ENCODE peak calls at places on chromosomes 7 and 10, in six cellular contexts. J is lung; O is T-helper 17 cell; G is T-cell; Y is activated T-helper 17 cell treated with anti-CD3 and anti-CD28 coated beads, Interleukin-2, amount 50 U/mL, for 72 hours; T is heart left ventricle. R is an unnamed sample.

GRCh38 chr10:97023401-97024180 is 162.2 kb downstream of the SLIT1 start:
- ATAC-seq in J (no peak), O (no peak), G (no peak), Y (no peak), T (no peak), R (no peak)

GRCh38 chr7:131355917-131356777 is 28.5 kb downstream of the MKLN1 start:
- ATAC-seq in J (no peak), O (no peak), G (no peak), Y (no peak), T (peak), R (no peak)

GRCh38 chr10:116947838-116948529 is 57.0 kb downstream of the SHTN1 start:
- ATAC-seq in J (peak), O (no peak), G (no peak), Y (no peak), T (no peak), R (no peak)

GRCh38 chr7:31882187-31882586 is 188.0 kb downstream of the PDE1C start:
- ATAC-seq in J (no peak), O (no peak), G (no peak), Y (no peak), T (peak), R (no peak)

GRCh38 chr10:114095676-114096331 is 52.1 kb downstream of the ADRB1 start:
- ATAC-seq in J (no peak), O (no peak), G (peak), Y (no peak), T (no peak), R (peak)

GRCh38 chr7:99399597-99399996 is 8.8 kb downstream of the PDAP1 start:
- ATAC-seq in J (peak), O (no peak), G (no peak), Y (no peak), T (no peak), R (no peak)

GRCh38 chr7:140661124-140661523 is 11.6 kb upstream of the ADCK2 start:
- ATAC-seq in J (no peak), O (no peak), G (no peak), Y (no peak), T (no peak), R (no peak)

GRCh38 chr10:103739039-103739764 is 116.2 kb downstream of the SH3PXD2A start:
- ATAC-seq in J (peak), O (no peak), G (no peak), Y (no peak), T (no peak), R (no peak)

GRCh38 chr7:129387537-129387936 is 46.7 kb upstream of the STRIP2 start:
- ATAC-seq in J (no peak), O (no peak), G (no peak), Y (no peak), T (no peak), R (no peak)